ENCODE peak calls at places on chromosome 13, in five cellular contexts. Z, F, J, X and I are unnamed samples.

GRCh38 chr13:88896466-88896865 is 1225.3 kb downstream of the SLITRK5 start:
- ATAC-seq in F (no peak), J (no peak), Z (no peak), X (no peak), I (no peak)

GRCh38 chr13:38947049-38947448 is 43.6 kb downstream of the STOML3 start:
- ATAC-seq in F (no peak), X (no peak), J (no peak), Z (no peak), I (no peak)

GRCh38 chr13:39159393-39159792 is 121.1 kb downstream of the NHLRC3 start:
- ATAC-seq in F (no peak), X (no peak), J (no peak), Z (no peak), I (no peak)

GRCh38 chr13:31236211-31236786 is 36.5 kb downstream of the B3GLCT start:
- ATAC-seq in X (peak; percentile 46), J (peak; percentile 47), Z (no peak), F (no peak), I (peak; percentile 43)

GRCh38 chr13:95432141-95432540 is 120.4 kb upstream of the CLDN10 start:
- ATAC-seq in J (no peak), Z (no peak), F (no peak), X (no peak), I (no peak)

GRCh38 chr13:45918597-45918996 is 67.0 kb upstream of the SIAH3 start:
- ATAC-seq in J (no peak), Z (no peak), F (no peak), X (no peak), I (no peak)

GRCh38 chr13:65744761-65745160 is 1485.4 kb downstream of the PCDH9 start:
- ATAC-seq in F (no peak), Z (no peak), J (no peak), X (no peak), I (no peak)

GRCh38 chr13:33004454-33004853 is 11.8 kb upstream of the KL start:
- ATAC-seq in F (no peak), Z (no peak), X (no peak), J (no peak), I (no peak)

GRCh38 chr13:30722361-30722760 is 13.0 kb upstream of the ALOX5AP start:
- ATAC-seq in Z (no peak), X (no peak), F (no peak), J (no peak), I (no peak)

GRCh38 chr13:49058761-49059160 is 83.0 kb downstream of the FNDC3A start:
- ATAC-seq in F (no peak), Z (no peak), J (no peak), X (no peak), I (no peak)

GRCh38 chr13:51328488-51328887 is 11.0 kb upstream of the SERPINE3 start:
- ATAC-seq in J (no peak), Z (no peak), X (no peak), F (no peak), I (no peak)

GRCh38 chr13:46565808-46566750 is 13.1 kb downstream of the LRCH1 start:
- ATAC-seq in F (no peak), X (no peak), Z (no peak), J (peak; percentile 81), I (peak; percentile 89)

GRCh38 chr13:42218576-42218975 is 53.4 kb upstream of the AKAP11 start:
- ATAC-seq in Z (no peak), X (no peak), F (no peak), J (no peak), I (no peak)

GRCh38 chr13:27446986-27447583 is 3.3 kb downstream of the MTIF3 start:
- ATAC-seq in F (no peak), J (peak; percentile 43), Z (no peak), X (no peak), I (peak; percentile 35)

GRCh38 chr13:73975767-73976166 is 158.4 kb downstream of the KLF12 start:
- ATAC-seq in Z (no peak), J (no peak), F (no peak), X (no peak), I (no peak)

GRCh38 chr13:49858183-49858856 is 65.8 kb upstream of the KPNA3 start:
- ATAC-seq in Z (no peak), F (peak; percentile 91), X (no peak), J (no peak), I (no peak)

GRCh38 chr13:27170221-27170520 is 1.4 kb downstream of the USP12 start:
- ATAC-seq in X (no peak), Z (no peak), F (no peak), J (no peak), I (peak; percentile 16)

GRCh38 chr13:61989984-61990383 is 574.3 kb upstream of the PCDH20 start:
- ATAC-seq in J (no peak), Z (no peak), X (no peak), F (no peak), I (no peak)